ENCODE peak calls at places on chromosome 21, in four cellular contexts. K, U, L and Z are unnamed samples.

GRCh38 chr21:14737278-14737677 is 191.2 kb upstream of the SAMSN1 start:
- DNase-seq in L (no peak), U (peak; percentile 3), K (no peak), Z (no peak)

GRCh38 chr21:9739240-9739639 is 782.1 kb upstream of the TPTE start:
- DNase-seq in U (no peak), K (no peak), L (no peak), Z (no peak)

GRCh38 chr21:14382486-14382834 is 486 bp downstream of the HSPA13 start:
- DNase-seq in L (peak; percentile 23), U (peak; percentile 14), K (no peak), Z (no peak)

GRCh38 chr21:36700961-36701911 is 2.3 kb downstream of the SIM2 start:
- DNase-seq in K (no peak), U (no peak), L (peak; percentile 57), Z (no peak)

GRCh38 chr21:14401217-14401616 is 18.3 kb upstream of the HSPA13 start:
- DNase-seq in L (no peak), K (no peak), U (no peak), Z (no peak)

GRCh38 chr21:32120231-32120630 is 158.6 kb downstream of the MIS18A start:
- DNase-seq in L (no peak), K (no peak), U (no peak), Z (no peak)

GRCh38 chr21:41751621-41752020 is 15.2 kb downstream of the RIPK4 start:
- DNase-seq in U (no peak), K (no peak), L (peak; percentile 41), Z (no peak)

GRCh38 chr21:37871121-37871862 is 45.0 kb downstream of the KCNJ6 start:
- DNase-seq in L (peak; percentile 10), U (peak; percentile 49), K (no peak), Z (no peak)

GRCh38 chr21:36661511-36662309 is 37.2 kb upstream of the SIM2 start:
- DNase-seq in L (peak; percentile 75), U (peak; percentile 53), K (peak; percentile 23), Z (no peak)

GRCh38 chr21:35855463-35855862 is 204.9 kb downstream of the SETD4 start:
- DNase-seq in L (peak; percentile 41), U (no peak), K (no peak), Z (no peak)

GRCh38 chr21:26099610-26100219 is 70.9 kb downstream of the APP start:
- DNase-seq in K (no peak), U (peak; percentile 53), L (no peak), Z (no peak)

GRCh38 chr21:14603202-14603601 is 57.1 kb upstream of the SAMSN1 start:
- DNase-seq in U (peak; percentile 66), L (peak; percentile 67), K (no peak), Z (no peak)

GRCh38 chr21:25039461-25040380 is 567.6 kb downstream of the MRPL39 start:
- DNase-seq in K (no peak), U (no peak), L (peak; percentile 47), Z (no peak)

GRCh38 chr21:16741228-16741665 is 771.6 kb upstream of the CXADR start:
- DNase-seq in L (no peak), U (peak; percentile 57), K (no peak), Z (no peak)

GRCh38 chr21:41639336-41639735 is 127.5 kb downstream of the RIPK4 start:
- DNase-seq in K (no peak), U (no peak), L (no peak), Z (no peak)

GRCh38 chr21:37074195-37074510 is 1.1 kb downstream of the TTC3 start:
- DNase-seq in L (peak; percentile 40), U (no peak), K (no peak), Z (no peak)

GRCh38 chr21:27412530-27412929 is 445.6 kb upstream of the ADAMTS5 start:
- DNase-seq in L (no peak), U (no peak), K (no peak), Z (no peak)

GRCh38 chr21:25638634-25639166 is 358 bp upstream of the JAM2 start:
- DNase-seq in U (peak; percentile 38), K (no peak), L (no peak), Z (no peak)

GRCh38 chr21:41166947-41167346 is 1.0 kb upstream of the BACE2 start:
- DNase-seq in L (no peak), U (no peak), K (peak; percentile 35), Z (no peak)

GRCh38 chr21:14943636-14944035 is 121.2 kb downstream of the NRIP1 start:
- DNase-seq in K (no peak), L (peak; percentile 62), U (no peak), Z (no peak)

GRCh38 chr21:36806103-36806502 is 107.2 kb downstream of the SIM2 start:
- DNase-seq in K (no peak), L (no peak), U (peak; percentile 8), Z (no peak)

GRCh38 chr21:37579356-37579755 is 212.8 kb downstream of the DYRK1A start:
- DNase-seq in K (no peak), U (no peak), L (no peak), Z (no peak)

GRCh38 chr21:36347278-36347961 is 27.4 kb downstream of the MORC3 start:
- DNase-seq in U (no peak), K (no peak), L (no peak), Z (no peak)

GRCh38 chr21:27132270-27132669 is 165.4 kb upstream of the ADAMTS5 start:
- DNase-seq in L (no peak), U (peak; percentile 39), K (no peak), Z (no peak)

GRCh38 chr21:41472769-41473548 is 35.0 kb downstream of the TMPRSS2 start:
- DNase-seq in K (no peak), U (no peak), L (no peak), Z (no peak)

GRCh38 chr21:46038871-46039397 is 57.4 kb downstream of the COL6A1 start:
- DNase-seq in U (peak; percentile 84), K (peak; percentile 41), L (no peak), Z (no peak)

GRCh38 chr21:31151682-31152081 is 113.4 kb upstream of the KRTAP19-8 start:
- DNase-seq in K (no peak), L (no peak), U (no peak), Z (no peak)

GRCh38 chr21:26405071-26405470 is 168.0 kb downstream of the CYYR1 start:
- DNase-seq in K (no peak), L (peak; percentile 42), U (peak; percentile 54), Z (no peak)

DNA sequence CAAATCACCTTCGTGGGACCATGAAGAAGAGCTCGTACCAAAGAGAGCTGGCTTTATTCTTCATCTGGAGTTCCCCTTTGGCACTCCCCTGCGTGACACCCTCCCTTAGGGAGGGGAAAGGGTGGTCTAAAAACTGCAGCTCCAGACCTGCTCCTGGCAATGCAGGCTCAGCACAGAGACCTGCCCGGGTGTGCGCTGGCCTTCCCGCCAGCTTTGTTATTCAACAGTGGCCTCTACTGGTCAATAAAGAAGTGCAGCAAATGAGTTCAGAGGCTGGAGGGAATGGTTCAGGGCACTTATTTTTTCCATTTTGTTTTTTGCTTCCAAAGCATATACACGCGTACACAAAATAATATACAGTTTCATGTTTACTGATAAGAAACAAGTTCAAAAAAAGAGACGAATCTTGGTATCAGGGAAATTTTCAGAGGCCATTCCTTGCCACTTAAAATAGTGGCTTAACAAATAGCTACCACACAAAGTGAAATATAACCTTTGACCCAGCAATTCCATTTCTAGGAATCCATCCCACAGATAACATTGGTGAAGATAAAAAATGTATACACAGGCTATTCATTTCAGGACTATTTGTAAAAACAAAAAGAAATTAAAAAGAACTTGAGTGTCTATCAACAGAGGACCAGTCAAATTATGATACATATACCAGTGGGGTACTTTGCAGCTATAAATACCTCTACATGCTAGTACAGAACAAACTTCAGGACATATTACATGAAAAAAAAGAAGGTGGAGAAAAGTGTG is 8.2 kb downstream of the UBE2G2 start:
- DNase-seq in U (peak; percentile 70), L (peak; percentile 83), K (peak; percentile 58), Z (no peak)
- TF ChIP-seq CTCF in U (peak; percentile 77), L (peak; percentile 90), K (peak; percentile 71), Z (peak; percentile 73)

GRCh38 chr21:33362044-33362555 is 37.3 kb downstream of the IFNAR1 start:
- DNase-seq in U (no peak), K (peak; percentile 18), L (peak; percentile 36), Z (no peak)

GRCh38 chr21:33364830-33365229 is 38.4 kb upstream of the IFNGR2 start:
- DNase-seq in U (no peak), K (no peak), L (no peak), Z (no peak)

GRCh38 chr21:33360281-33360680 is 35.5 kb downstream of the IFNAR1 start:
- DNase-seq in K (no peak), L (peak; percentile 59), U (peak; percentile 76), Z (no peak)

GRCh38 chr21:33359446-33359845 is 34.7 kb downstream of the IFNAR1 start:
- DNase-seq in U (no peak), L (no peak), K (no peak), Z (no peak)

DNA sequence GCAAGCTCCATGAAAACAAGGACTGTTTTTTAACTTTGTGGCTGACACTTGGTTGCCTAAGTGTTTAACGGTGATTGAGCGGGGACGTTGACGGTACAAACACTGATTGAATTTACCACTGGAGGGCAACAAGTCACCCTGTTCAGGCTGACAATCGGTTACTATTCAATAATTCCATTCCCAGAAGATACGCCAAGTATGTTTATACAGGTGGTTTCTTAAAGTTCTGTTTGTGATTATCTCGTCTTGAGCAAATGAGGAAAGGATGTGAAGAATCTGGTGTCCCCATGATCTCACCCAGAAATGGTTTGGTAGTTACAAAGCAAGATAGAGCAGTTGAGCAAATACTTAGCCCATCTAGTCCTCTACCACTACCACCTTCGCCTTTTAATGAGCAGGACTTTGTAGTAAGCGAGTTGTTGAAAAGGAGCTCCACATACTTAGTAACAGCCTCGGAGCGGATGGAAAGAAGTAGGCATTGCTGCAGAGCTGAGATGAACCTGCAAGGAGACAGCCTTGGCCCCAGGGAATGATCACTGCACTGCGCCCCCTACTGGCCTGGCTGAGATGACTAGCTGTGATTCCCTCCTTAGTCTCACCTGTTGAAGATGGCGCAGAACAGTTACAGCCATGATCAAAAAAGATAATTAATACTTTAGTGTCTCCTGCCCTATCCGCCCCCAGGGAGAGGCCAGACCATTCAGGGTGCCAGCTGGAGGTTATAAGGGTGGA is 36.3 kb downstream of the IFNAR1 start:
- DNase-seq in L (peak; percentile 84), U (peak; percentile 69), K (peak; percentile 83), Z (no peak)
- TF ChIP-seq CTCF in L (peak; percentile 87), U (peak; percentile 93), K (peak; percentile 65), Z (peak; percentile 88)

GRCh38 chr21:34761758-34762330 is 93.0 kb downstream of the CLIC6 start:
- DNase-seq in L (no peak), U (no peak), K (no peak), Z (no peak)

GRCh38 chr21:34765619-34766018 is 96.8 kb downstream of the CLIC6 start:
- DNase-seq in L (no peak), U (no peak), K (no peak), Z (no peak)

GRCh38 chr21:34766862-34767261 is 98.1 kb downstream of the CLIC6 start:
- DNase-seq in K (no peak), L (no peak), U (no peak), Z (no peak)

GRCh38 chr21:34764715-34765284 is 96.0 kb downstream of the CLIC6 start:
- DNase-seq in K (no peak), L (no peak), U (no peak), Z (no peak)

GRCh38 chr21:34762761-34763160 is 94.0 kb downstream of the CLIC6 start:
- DNase-seq in L (no peak), K (no peak), U (peak; percentile 11), Z (no peak)
- TF ChIP-seq CTCF in L (no peak), K (no peak), U (no peak), Z (no peak)

GRCh38 chr21:42829417-42829816 is 49.9 kb downstream of the WDR4 start:
- DNase-seq in K (no peak), U (no peak), L (no peak), Z (no peak)

GRCh38 chr21:42833439-42833815 is 45.9 kb downstream of the WDR4 start:
- DNase-seq in K (no peak), U (no peak), L (peak; percentile 74), Z (no peak)

GRCh38 chr21:42829954-42830353 is 49.4 kb downstream of the WDR4 start:
- DNase-seq in U (no peak), L (no peak), K (no peak), Z (no peak)

GRCh38 chr21:42827588-42827987 is 51.8 kb downstream of the WDR4 start:
- DNase-seq in K (no peak), L (no peak), U (no peak), Z (no peak)

GRCh38 chr21:42830456-42831455 is 48.6 kb downstream of the WDR4 start:
- DNase-seq in K (no peak), L (peak; percentile 19), U (no peak), Z (no peak)
- TF ChIP-seq CTCF in K (no peak), L (peak; percentile 34), U (no peak), Z (peak; percentile 2)